ENCODE peak calls at places on chromosome 11, in ten cellular contexts. X, I, Z, L, Q, F, N, T, J and H are unnamed samples.

GRCh38 chr11:6238902-6239301 is at the start of gene CNGA4:
- DNase-seq in X (no peak), I (no peak), Z (no peak), L (no peak), Q (no peak), F (no peak), N (no peak), T (no peak), J (no peak), H (no peak)

GRCh38 chr11:8709002-8709672 is 26.5 kb downstream of the RPL27A start:
- DNase-seq in X (no peak), I (no peak), Z (no peak), L (peak), Q (no peak), F (no peak), N (no peak), T (no peak), J (no peak), H (no peak)

GRCh38 chr11:94831529-94831928 is 63.4 kb downstream of the AMOTL1 start:
- DNase-seq in X (no peak), I (no peak), Z (no peak), L (no peak), Q (no peak), F (no peak), N (no peak), T (no peak), J (no peak), H (no peak)

GRCh38 chr11:36953986-36954385 is 355.9 kb upstream of the RAG2 start:
- DNase-seq in X (peak), I (no peak), Z (peak), L (no peak), Q (no peak), F (peak), N (no peak), T (no peak), J (no peak), H (peak)

GRCh38 chr11:69161117-69161407 is 5.3 kb downstream of the SMIM38 start:
- DNase-seq in X (no peak), I (no peak), Z (no peak), L (no peak), Q (no peak), F (no peak), N (no peak), T (no peak), J (no peak), H (no peak)

GRCh38 chr11:114395776-114396175 is 4.5 kb downstream of the C11orf71 start:
- DNase-seq in X (no peak), I (no peak), Z (peak), L (no peak), Q (no peak), F (peak), N (no peak), T (no peak), J (no peak), H (no peak)

GRCh38 chr11:130002352-130002845 is at the start of gene PRDM10:
- DNase-seq in X (peak), I (peak), Z (no peak), L (peak), Q (peak), F (peak), N (peak), T (no peak), J (peak), H (no peak)

GRCh38 chr11:131302831-131303230 is 67.6 kb upstream of the NTM start:
- DNase-seq in X (no peak), I (no peak), Z (no peak), L (no peak), Q (no peak), F (no peak), N (no peak), T (no peak), J (no peak), H (no peak)

GRCh38 chr11:71203681-71204080 is 48.7 kb downstream of the SHANK2 start:
- DNase-seq in X (no peak), I (no peak), Z (no peak), L (no peak), Q (no peak), F (no peak), N (no peak), T (no peak), J (no peak), H (no peak)

GRCh38 chr11:13337986-13338436 is 60.4 kb downstream of the BMAL1 start:
- DNase-seq in X (peak), I (no peak), Z (no peak), L (no peak), Q (no peak), F (peak), N (no peak), T (no peak), J (no peak), H (no peak)

GRCh38 chr11:12232819-12233601 is 122.6 kb downstream of the MICAL2 start:
- DNase-seq in X (peak), I (no peak), Z (peak), L (no peak), Q (no peak), F (peak), N (no peak), T (no peak), J (no peak), H (peak)

GRCh38 chr11:15968461-15969130 is 387.8 kb downstream of the SOX6 start:
- DNase-seq in X (peak), I (no peak), Z (no peak), L (no peak), Q (no peak), F (no peak), N (no peak), T (no peak), J (no peak), H (no peak)

GRCh38 chr11:121829159-121829643 is 286.8 kb downstream of the BLID start:
- DNase-seq in X (peak), I (no peak), Z (peak), L (no peak), Q (no peak), F (peak), N (no peak), T (no peak), J (no peak), H (peak)

GRCh38 chr11:35539781-35540281 is 14.4 kb upstream of the PAMR1 start:
- DNase-seq in X (peak), I (no peak), Z (no peak), L (no peak), Q (no peak), F (peak), N (no peak), T (no peak), J (no peak), H (no peak)

GRCh38 chr11:91997178-91997577 is 227.4 kb upstream of the FAT3 start:
- DNase-seq in X (no peak), I (no peak), Z (no peak), L (no peak), Q (no peak), F (no peak), N (no peak), T (peak), J (no peak), H (no peak)

GRCh38 chr11:76391039-76391438 is 9.9 kb downstream of the GVQW3 start:
- DNase-seq in X (no peak), I (no peak), Z (peak), L (no peak), Q (no peak), F (no peak), N (no peak), T (no peak), J (no peak), H (no peak)

GRCh38 chr11:68617925-68618809 is 66.2 kb upstream of the GAL start:
- DNase-seq in X (no peak), I (no peak), Z (no peak), L (no peak), Q (no peak), F (no peak), N (no peak), T (no peak), J (no peak), H (no peak)

GRCh38 chr11:2472428-2473186 is 27.8 kb downstream of the KCNQ1 start:
- DNase-seq in X (no peak), I (no peak), Z (no peak), L (no peak), Q (no peak), F (no peak), N (no peak), T (no peak), J (no peak), H (no peak)

GRCh38 chr11:100776212-100776896 is 89.3 kb downstream of the ARHGAP42 start:
- DNase-seq in X (peak), I (no peak), Z (peak), L (no peak), Q (no peak), F (peak), N (no peak), T (no peak), J (no peak), H (peak)

GRCh38 chr11:111200010-111200534 is 45.5 kb upstream of the POU2AF2 start:
- DNase-seq in X (no peak), I (no peak), Z (no peak), L (no peak), Q (no peak), F (no peak), N (no peak), T (no peak), J (no peak), H (no peak)

GRCh38 chr11:119185916-119186634 is 800 bp downstream of the NHERF4 start:
- DNase-seq in X (no peak), I (no peak), Z (no peak), L (no peak), Q (no peak), F (no peak), N (no peak), T (no peak), J (no peak), H (no peak)

GRCh38 chr11:112555491-112556364 is 295.1 kb upstream of the PLET1 start:
- DNase-seq in X (peak), I (peak), Z (no peak), L (peak), Q (peak), F (peak), N (peak), T (no peak), J (peak), H (no peak)

GRCh38 chr11:46050065-46050464 is 71.2 kb downstream of the PHF21A start:
- DNase-seq in X (peak), I (peak), Z (peak), L (no peak), Q (no peak), F (peak), N (no peak), T (no peak), J (no peak), H (peak)

GRCh38 chr11:133531971-133532651 is at the start of gene OPCML:
- DNase-seq in X (no peak), I (peak), Z (no peak), L (peak), Q (no peak), F (no peak), N (no peak), T (no peak), J (no peak), H (no peak)

GRCh38 chr11:125343086-125343731 is 152.9 kb downstream of the FEZ1 start:
- DNase-seq in X (no peak), I (no peak), Z (no peak), L (no peak), Q (no peak), F (no peak), N (no peak), T (no peak), J (no peak), H (no peak)

GRCh38 chr11:105799263-105799662 is 189.4 kb downstream of the GRIA4 start:
- DNase-seq in X (no peak), I (no peak), Z (no peak), L (no peak), Q (no peak), F (peak), N (no peak), T (no peak), J (no peak), H (no peak)

GRCh38 chr11:44904261-44905080 is 46.2 kb downstream of the TP53I11 start:
- DNase-seq in X (no peak), I (no peak), Z (no peak), L (no peak), Q (no peak), F (no peak), N (no peak), T (peak), J (no peak), H (no peak)

GRCh38 chr11:6248248-6248647 is 9.4 kb downstream of the CNGA4 start:
- DNase-seq in X (peak), I (no peak), Z (no peak), L (no peak), Q (no peak), F (no peak), N (no peak), T (no peak), J (no peak), H (no peak)

GRCh38 chr11:79762271-79762935 is 321.6 kb upstream of the TENM4 start:
- DNase-seq in X (no peak), I (no peak), Z (peak), L (no peak), Q (no peak), F (no peak), N (no peak), T (no peak), J (no peak), H (no peak)

GRCh38 chr11:23079382-23079813 is 219.1 kb upstream of the CCDC179 start:
- DNase-seq in X (peak), I (no peak), Z (peak), L (no peak), Q (no peak), F (peak), N (no peak), T (peak), J (no peak), H (no peak)

GRCh38 chr11:128865490-128865889 is 1.6 kb downstream of the KCNJ1 start:
- DNase-seq in X (no peak), I (no peak), Z (no peak), L (no peak), Q (no peak), F (peak), N (no peak), T (no peak), J (no peak), H (no peak)